ENCODE peak calls at places on chromosomes 13 and 19, in seven cellular contexts. N, O, X, C, S, M and H are unnamed samples.

GRCh38 chr13:79270859-79271258 is 135.2 kb downstream of the RBM26 start:
- DNase-seq in N (no peak), O (no peak), X (no peak), C (no peak), S (no peak), M (no peak), H (no peak)

GRCh38 chr19:45200614-45201013 is 22.0 kb downstream of the BLOC1S3 start:
- DNase-seq in N (no peak), O (no peak), X (no peak), C (peak), S (no peak), M (peak), H (no peak)

GRCh38 chr19:13883665-13884064 is 6.7 kb downstream of the NANOS3 start:
- DNase-seq in N (no peak), O (no peak), X (no peak), C (no peak), S (no peak), M (no peak), H (no peak)

GRCh38 chr13:26710166-26710565 is 50.4 kb downstream of the GPR12 start:
- DNase-seq in N (no peak), O (no peak), X (no peak), C (no peak), S (no peak), M (no peak), H (no peak)

GRCh38 chr19:42290523-42291436 is 11.2 kb upstream of the PRR19 start:
- DNase-seq in N (no peak), O (peak), X (peak), C (no peak), S (no peak), M (no peak), H (no peak)

GRCh38 chr13:101570410-101570809 is 117.9 kb downstream of the ITGBL1 start:
- DNase-seq in N (no peak), O (no peak), X (no peak), C (no peak), S (no peak), M (no peak), H (no peak)

GRCh38 chr19:6412111-6412999 is 12.3 kb downstream of the KHSRP start:
- DNase-seq in N (peak), O (no peak), X (no peak), C (peak), S (peak), M (no peak), H (no peak)

GRCh38 chr19:954272-954671 is 28.4 kb downstream of the ARID3A start:
- DNase-seq in N (no peak), O (peak), X (no peak), C (no peak), S (no peak), M (no peak), H (no peak)

GRCh38 chr13:80695841-80696240 is 354.9 kb upstream of the SPRY2 start:
- DNase-seq in N (no peak), O (no peak), X (no peak), C (no peak), S (no peak), M (no peak), H (no peak)

GRCh38 chr19:2173841-2174577 is 10.3 kb downstream of the DOT1L start:
- DNase-seq in N (no peak), O (no peak), X (peak), C (no peak), S (no peak), M (no peak), H (no peak)

GRCh38 chr19:48249502-48250014 is 6.2 kb downstream of the CARD8 start:
- DNase-seq in N (peak), O (no peak), X (peak), C (peak), S (peak), M (peak), H (peak)

GRCh38 chr13:43686557-43686956 is 100.2 kb downstream of the ENOX1 start:
- DNase-seq in N (no peak), O (peak), X (no peak), C (peak), S (no peak), M (peak), H (peak)

GRCh38 chr19:3094638-3095374 is 644 bp downstream of the GNA11 start:
- DNase-seq in N (no peak), O (peak), X (peak), C (no peak), S (peak), M (no peak), H (no peak)

GRCh38 chr13:110206170-110206569 is 100.8 kb downstream of the COL4A1 start:
- DNase-seq in N (no peak), O (no peak), X (no peak), C (no peak), S (no peak), M (no peak), H (no peak)

GRCh38 chr13:52862358-52863206 is 14.1 kb upstream of the PCDH8 start:
- DNase-seq in N (no peak), O (no peak), X (no peak), C (no peak), S (peak), M (peak), H (no peak)

GRCh38 chr19:48569814-48570213 is 17.8 kb downstream of the SULT2B1 start:
- DNase-seq in N (no peak), O (no peak), X (no peak), C (no peak), S (no peak), M (no peak), H (no peak)

DNA sequence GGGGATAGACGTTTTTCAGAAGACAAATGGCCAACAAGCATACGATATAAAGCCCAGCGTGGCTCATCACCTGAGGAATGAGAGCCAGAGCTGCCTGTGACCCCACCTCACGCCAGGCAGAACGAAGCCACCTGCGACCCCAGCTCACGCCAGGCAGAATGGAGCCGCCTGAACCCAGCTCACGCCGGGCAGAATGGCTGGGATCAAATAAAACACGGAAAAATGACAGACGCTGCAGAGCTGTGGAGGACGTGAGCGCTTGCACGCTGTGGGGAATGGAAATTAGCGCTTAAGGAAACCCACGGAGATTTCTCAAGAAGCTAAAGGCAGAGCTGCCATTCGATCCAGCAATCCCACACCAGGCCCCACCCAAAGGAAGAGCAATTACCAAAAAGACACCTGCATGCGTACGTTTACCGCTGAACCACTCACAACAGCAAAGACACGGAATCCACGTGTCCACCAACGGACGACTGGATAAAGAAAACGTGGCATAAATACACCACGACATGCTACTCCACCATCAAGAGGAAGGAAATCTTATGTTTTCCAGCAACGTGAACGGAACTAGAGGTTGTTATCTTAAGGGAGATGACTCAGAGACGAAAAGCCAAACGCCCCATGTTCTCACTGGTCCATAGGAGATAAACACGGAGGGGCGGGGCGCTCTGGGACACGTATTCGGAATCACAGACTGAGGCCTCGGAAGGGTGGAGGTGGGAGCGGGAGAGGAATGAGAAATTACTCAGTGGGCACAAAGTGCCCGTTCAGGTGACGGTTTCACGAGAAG is 30.7 kb upstream of the C13orf46 start:
- DNase-seq in N (no peak), O (peak), X (peak), C (no peak), S (peak), M (no peak), H (peak)
- TF ChIP-seq CTCF in N (no peak), O (no peak), X (no peak), C (no peak), S (no peak), M (no peak), H (no peak)

GRCh38 chr19:37467608-37468090 is 405 bp upstream of the ZNF569 start:
- DNase-seq in N (no peak), O (no peak), X (no peak), C (no peak), S (no peak), M (no peak), H (no peak)

GRCh38 chr19:37466798-37467607 is at the start of gene ZNF569:
- DNase-seq in N (peak), O (peak), X (peak), C (peak), S (peak), M (peak), H (peak)

GRCh38 chr19:37472165-37472564 is 3.0 kb downstream of the ZNF570 start:
- DNase-seq in N (no peak), O (no peak), X (no peak), C (no peak), S (no peak), M (no peak), H (no peak)

GRCh38 chr19:37468961-37469777 is at the start of gene ZNF570:
- DNase-seq in N (peak), O (peak), X (peak), C (peak), S (peak), M (peak), H (peak)

DNA sequence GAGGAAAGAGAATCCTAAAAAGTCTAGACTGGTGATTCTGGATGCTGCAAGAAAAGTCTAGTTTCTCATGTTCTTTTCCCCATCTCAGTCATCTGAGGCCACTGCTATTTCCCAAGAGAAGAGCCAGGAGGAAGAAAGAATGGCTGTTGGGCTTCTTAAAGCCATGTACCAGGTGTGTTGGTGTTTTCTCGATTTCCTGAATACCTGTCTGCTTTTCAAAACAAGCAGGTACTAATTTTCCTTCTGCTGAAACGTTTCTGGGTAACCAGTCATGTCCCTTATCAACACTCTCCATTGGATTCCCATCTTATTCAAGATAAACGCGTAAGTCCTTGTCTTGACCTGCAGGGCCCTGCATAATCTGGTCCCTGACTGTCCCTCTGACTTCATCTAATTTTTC is 1.1 kb downstream of the ZNF570 start:
- DNase-seq in N (no peak), O (no peak), X (no peak), C (no peak), S (no peak), M (no peak), H (no peak)
- H3K4me3 ChIP-seq in N (peak), O (peak), X (no peak), C (no peak), S (no peak), M (no peak), H (no peak)

GRCh38 chr19:29679598-29680210 is 14.4 kb downstream of the PLEKHF1 start:
- DNase-seq in N (no peak), O (no peak), X (no peak), C (no peak), S (no peak), M (no peak), H (no peak)
- TF ChIP-seq POLR2A in N (no peak), O (no peak), X (no peak), C (no peak), S (no peak), M (no peak), H (no peak)

GRCh38 chr19:11530432-11530831 is 1.5 kb upstream of the ECSIT start:
- DNase-seq in N (peak), O (peak), X (peak), C (peak), S (peak), M (peak), H (peak)
- TF ChIP-seq CTCF in N (no peak), O (peak), X (no peak), C (no peak), S (no peak), M (peak), H (no peak)

DNA sequence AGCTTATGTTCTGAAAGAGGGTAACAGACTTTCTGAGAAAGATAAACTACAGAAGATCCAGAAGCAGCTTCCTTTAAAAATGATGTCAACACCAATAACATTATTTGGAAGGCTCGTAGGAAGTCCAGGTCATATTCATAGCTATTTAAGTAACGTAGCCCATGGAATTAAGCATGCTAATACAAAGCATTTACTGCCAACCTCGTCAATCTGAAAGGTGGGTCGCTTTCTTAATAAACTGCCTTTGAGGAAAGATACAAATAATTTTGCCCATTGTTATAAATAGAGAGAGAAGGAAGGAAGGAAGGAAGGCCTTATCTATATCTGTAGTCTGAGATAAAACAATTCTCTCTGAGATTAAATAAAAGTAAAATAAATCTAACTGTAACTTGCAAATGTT is 80.3 kb downstream of the STARD13 start:
- DNase-seq in N (no peak), O (no peak), X (no peak), C (no peak), S (no peak), M (no peak), H (no peak)
- H3K4me3 ChIP-seq in N (peak), O (peak), X (no peak), C (peak), S (no peak), M (no peak), H (no peak)

GRCh38 chr19:46413262-46414031 is at the start of gene CCDC8:
- DNase-seq in N (peak), O (peak), X (no peak), C (peak), S (peak), M (peak), H (no peak)
- TF ChIP-seq POLR2A in N (no peak), O (no peak), X (no peak), C (peak), S (peak), M (peak), H (no peak)

DNA sequence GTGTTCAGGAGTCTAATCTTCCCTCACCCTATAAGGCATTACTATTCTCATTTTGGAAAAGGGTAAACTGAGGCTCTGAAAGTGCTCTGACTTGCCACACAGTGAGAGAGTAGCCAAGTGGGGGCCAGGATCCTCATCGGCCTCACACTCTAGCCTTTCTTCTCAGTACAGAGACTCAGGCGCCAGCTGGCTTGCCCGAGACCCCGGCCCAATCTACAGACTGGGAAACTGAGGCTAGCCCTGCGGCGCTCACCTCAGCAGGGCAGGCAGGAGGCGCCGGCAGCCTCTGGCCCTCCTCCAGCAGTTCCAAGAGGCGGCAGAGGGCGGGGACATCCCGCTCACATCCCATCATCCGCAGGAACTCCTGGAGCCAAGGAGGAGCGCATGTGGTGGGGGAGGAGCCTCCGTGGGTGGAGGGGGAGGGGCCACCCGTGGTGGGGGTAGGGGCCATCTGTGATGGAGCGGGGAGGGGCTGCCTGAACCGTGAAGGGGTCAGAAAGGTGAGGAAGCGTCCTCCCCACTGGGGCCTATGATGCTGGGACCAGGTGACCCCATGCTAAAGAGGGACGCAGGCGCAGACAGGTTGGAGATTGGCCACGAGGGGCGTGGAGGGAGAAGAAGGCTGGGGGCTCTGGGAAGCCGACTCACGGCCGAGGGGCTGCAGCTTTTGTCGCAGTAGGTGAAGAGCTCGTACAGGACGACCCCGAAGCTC is 8.7 kb upstream of the INSL3 start:
- DNase-seq in N (no peak), O (peak), X (no peak), C (no peak), S (no peak), M (peak), H (no peak)
- TF ChIP-seq CTCF in N (no peak), O (no peak), X (no peak), C (no peak), S (no peak), M (no peak), H (no peak)